ENCODE peak calls at places on chromosomes 11 and 22, in eight cellular contexts. One of them, this sample, is unnamed.

GRCh38 chr11:130434521-130435223 is 6.3 kb upstream of the ADAMTS8 start:
- DNase-seq in activated CD4-positive, alpha-beta T cell treated with anti-CD3 and anti-CD28 coated beads, Interleukin-2, amount 50 U/mL, for 24 hours: peak; percentile 52
- DNase-seq in adipocyte: peak; percentile 95
- DNase-seq in hypothalamus: peak; percentile 61
- DNase-seq in osteocyte: no peak
- DNase-seq in right lobe of liver: peak; percentile 74
- DNase-seq in activated effector memory CD4-positive, alpha-beta T cell treated with anti-CD3 and anti-CD28 coated beads, Interleukin-2, amount 50 U/mL, for 16 hours: peak; percentile 86
- DNase-seq in activated gamma-delta T cell treated with Interleukin-2 at 50 U/mL for 16 hours: peak; percentile 60
- DNase-seq in this sample: peak; percentile 90

GRCh38 chr11:72683782-72684200 is 9.6 kb upstream of the PDE2A start:
- DNase-seq in activated CD4-positive, alpha-beta T cell treated with anti-CD3 and anti-CD28 coated beads, Interleukin-2, amount 50 U/mL, for 24 hours: peak; percentile 52
- DNase-seq in adipocyte: peak; percentile 70
- DNase-seq in hypothalamus: no peak
- DNase-seq in osteocyte: peak; percentile 89
- DNase-seq in right lobe of liver: peak; percentile 63
- DNase-seq in activated effector memory CD4-positive, alpha-beta T cell treated with anti-CD3 and anti-CD28 coated beads, Interleukin-2, amount 50 U/mL, for 16 hours: peak; percentile 88
- DNase-seq in activated gamma-delta T cell treated with Interleukin-2 at 50 U/mL for 16 hours: peak; percentile 61
- DNase-seq in this sample: no peak

GRCh38 chr11:28169816-28170215 is 61.6 kb downstream of the METTL15 start:
- DNase-seq in activated CD4-positive, alpha-beta T cell treated with anti-CD3 and anti-CD28 coated beads, Interleukin-2, amount 50 U/mL, for 24 hours: no peak
- DNase-seq in adipocyte: no peak
- DNase-seq in hypothalamus: no peak
- DNase-seq in osteocyte: no peak
- DNase-seq in right lobe of liver: no peak
- DNase-seq in activated effector memory CD4-positive, alpha-beta T cell treated with anti-CD3 and anti-CD28 coated beads, Interleukin-2, amount 50 U/mL, for 16 hours: no peak
- DNase-seq in activated gamma-delta T cell treated with Interleukin-2 at 50 U/mL for 16 hours: no peak
- DNase-seq in this sample: no peak

GRCh38 chr11:86182976-86183584 is 61.5 kb upstream of the EED start:
- DNase-seq in activated CD4-positive, alpha-beta T cell treated with anti-CD3 and anti-CD28 coated beads, Interleukin-2, amount 50 U/mL, for 24 hours: peak; percentile 44
- DNase-seq in adipocyte: no peak
- DNase-seq in hypothalamus: no peak
- DNase-seq in osteocyte: no peak
- DNase-seq in right lobe of liver: peak; percentile 35
- DNase-seq in activated effector memory CD4-positive, alpha-beta T cell treated with anti-CD3 and anti-CD28 coated beads, Interleukin-2, amount 50 U/mL, for 16 hours: peak; percentile 86
- DNase-seq in activated gamma-delta T cell treated with Interleukin-2 at 50 U/mL for 16 hours: peak; percentile 42
- DNase-seq in this sample: no peak

GRCh38 chr11:117983163-117983475 is 3.1 kb upstream of the IL10RA start:
- DNase-seq in activated CD4-positive, alpha-beta T cell treated with anti-CD3 and anti-CD28 coated beads, Interleukin-2, amount 50 U/mL, for 24 hours: no peak
- DNase-seq in adipocyte: no peak
- DNase-seq in hypothalamus: no peak
- DNase-seq in osteocyte: peak; percentile 44
- DNase-seq in right lobe of liver: no peak
- DNase-seq in activated effector memory CD4-positive, alpha-beta T cell treated with anti-CD3 and anti-CD28 coated beads, Interleukin-2, amount 50 U/mL, for 16 hours: no peak
- DNase-seq in activated gamma-delta T cell treated with Interleukin-2 at 50 U/mL for 16 hours: no peak
- DNase-seq in this sample: no peak

GRCh38 chr11:87356428-87356827 is 318.7 kb downstream of the TMEM135 start:
- DNase-seq in activated CD4-positive, alpha-beta T cell treated with anti-CD3 and anti-CD28 coated beads, Interleukin-2, amount 50 U/mL, for 24 hours: no peak
- DNase-seq in adipocyte: no peak
- DNase-seq in hypothalamus: no peak
- DNase-seq in osteocyte: no peak
- DNase-seq in right lobe of liver: no peak
- DNase-seq in activated effector memory CD4-positive, alpha-beta T cell treated with anti-CD3 and anti-CD28 coated beads, Interleukin-2, amount 50 U/mL, for 16 hours: no peak
- DNase-seq in activated gamma-delta T cell treated with Interleukin-2 at 50 U/mL for 16 hours: no peak
- DNase-seq in this sample: no peak

GRCh38 chr11:120558754-120559431 is 47.3 kb downstream of the GRIK4 start:
- DNase-seq in activated CD4-positive, alpha-beta T cell treated with anti-CD3 and anti-CD28 coated beads, Interleukin-2, amount 50 U/mL, for 24 hours: no peak
- DNase-seq in adipocyte: no peak
- DNase-seq in hypothalamus: no peak
- DNase-seq in osteocyte: no peak
- DNase-seq in right lobe of liver: no peak
- DNase-seq in activated effector memory CD4-positive, alpha-beta T cell treated with anti-CD3 and anti-CD28 coated beads, Interleukin-2, amount 50 U/mL, for 16 hours: peak; percentile 45
- DNase-seq in activated gamma-delta T cell treated with Interleukin-2 at 50 U/mL for 16 hours: no peak
- DNase-seq in this sample: no peak

GRCh38 chr11:124807660-124808270 is 7.6 kb upstream of the MSANTD2 start:
- DNase-seq in activated CD4-positive, alpha-beta T cell treated with anti-CD3 and anti-CD28 coated beads, Interleukin-2, amount 50 U/mL, for 24 hours: no peak
- DNase-seq in adipocyte: no peak
- DNase-seq in hypothalamus: no peak
- DNase-seq in osteocyte: no peak
- DNase-seq in right lobe of liver: no peak
- DNase-seq in activated effector memory CD4-positive, alpha-beta T cell treated with anti-CD3 and anti-CD28 coated beads, Interleukin-2, amount 50 U/mL, for 16 hours: no peak
- DNase-seq in activated gamma-delta T cell treated with Interleukin-2 at 50 U/mL for 16 hours: no peak
- DNase-seq in this sample: no peak

GRCh38 chr11:46537851-46538295 is 56.0 kb downstream of the AMBRA1 start:
- DNase-seq in activated CD4-positive, alpha-beta T cell treated with anti-CD3 and anti-CD28 coated beads, Interleukin-2, amount 50 U/mL, for 24 hours: peak; percentile 60
- DNase-seq in adipocyte: peak; percentile 83
- DNase-seq in hypothalamus: peak; percentile 9
- DNase-seq in osteocyte: no peak
- DNase-seq in right lobe of liver: peak; percentile 42
- DNase-seq in activated effector memory CD4-positive, alpha-beta T cell treated with anti-CD3 and anti-CD28 coated beads, Interleukin-2, amount 50 U/mL, for 16 hours: peak; percentile 82
- DNase-seq in activated gamma-delta T cell treated with Interleukin-2 at 50 U/mL for 16 hours: peak; percentile 46
- DNase-seq in this sample: peak; percentile 75

GRCh38 chr11:58776891-58777451 is 45.2 kb upstream of the GLYAT start:
- DNase-seq in activated CD4-positive, alpha-beta T cell treated with anti-CD3 and anti-CD28 coated beads, Interleukin-2, amount 50 U/mL, for 24 hours: no peak
- DNase-seq in adipocyte: no peak
- DNase-seq in hypothalamus: no peak
- DNase-seq in osteocyte: no peak
- DNase-seq in right lobe of liver: no peak
- DNase-seq in activated effector memory CD4-positive, alpha-beta T cell treated with anti-CD3 and anti-CD28 coated beads, Interleukin-2, amount 50 U/mL, for 16 hours: no peak
- DNase-seq in activated gamma-delta T cell treated with Interleukin-2 at 50 U/mL for 16 hours: no peak
- DNase-seq in this sample: no peak

GRCh38 chr22:35892192-35892591 is 136.4 kb downstream of the RBFOX2 start:
- DNase-seq in activated CD4-positive, alpha-beta T cell treated with anti-CD3 and anti-CD28 coated beads, Interleukin-2, amount 50 U/mL, for 24 hours: no peak
- DNase-seq in adipocyte: no peak
- DNase-seq in hypothalamus: no peak
- DNase-seq in osteocyte: no peak
- DNase-seq in right lobe of liver: no peak
- DNase-seq in activated effector memory CD4-positive, alpha-beta T cell treated with anti-CD3 and anti-CD28 coated beads, Interleukin-2, amount 50 U/mL, for 16 hours: no peak
- DNase-seq in activated gamma-delta T cell treated with Interleukin-2 at 50 U/mL for 16 hours: no peak
- DNase-seq in this sample: no peak